ENCODE peak calls at places on chromosomes 2 and 18, in nine cellular contexts. One of them, this sample, is unnamed. For H3K36me3, the result is how much of the 10 kb centered on the place peaks cover.

GRCh38 chr2:19217203-19217602 is 141.2 kb downstream of the OSR1 start:
- DNase-seq in heart left ventricle: no peak
- DNase-seq in adrenal gland: no peak
- DNase-seq in stomach: no peak
- DNase-seq in CD8-positive, alpha-beta memory T cell: no peak
- DNase-seq in HCT116: no peak
- DNase-seq in K562: no peak
- DNase-seq in gastrocnemius medialis: no peak
- DNase-seq in GM23248: no peak
- DNase-seq in this sample: no peak

GRCh38 chr2:43426305-43427031 is 169.4 kb downstream of the THADA start:
- DNase-seq in adrenal gland: peak
- DNase-seq in stomach: peak
- DNase-seq in K562: peak
- DNase-seq in GM23248: peak
- DNase-seq in CD8-positive, alpha-beta memory T cell: peak
- DNase-seq in gastrocnemius medialis: peak
- DNase-seq in HCT116: peak
- DNase-seq in heart left ventricle: peak
- DNase-seq in this sample: no peak

GRCh38 chr2:170301606-170302005 is 123.7 kb downstream of the MYO3B start:
- DNase-seq in gastrocnemius medialis: no peak
- DNase-seq in K562: no peak
- DNase-seq in heart left ventricle: no peak
- DNase-seq in stomach: no peak
- DNase-seq in adrenal gland: no peak
- DNase-seq in HCT116: no peak
- DNase-seq in GM23248: no peak
- DNase-seq in CD8-positive, alpha-beta memory T cell: no peak
- DNase-seq in this sample: no peak

GRCh38 chr18:54774423-54774822 is 53.9 kb upstream of the RAB27B start:
- DNase-seq in K562: no peak
- DNase-seq in gastrocnemius medialis: no peak
- DNase-seq in stomach: no peak
- DNase-seq in adrenal gland: no peak
- DNase-seq in GM23248: peak
- DNase-seq in HCT116: no peak
- DNase-seq in CD8-positive, alpha-beta memory T cell: no peak
- DNase-seq in heart left ventricle: no peak
- DNase-seq in this sample: no peak

GRCh38 chr2:31236433-31237205 is 2.7 kb downstream of the EHD3 start:
- DNase-seq in gastrocnemius medialis: no peak
- DNase-seq in heart left ventricle: no peak
- DNase-seq in GM23248: no peak
- DNase-seq in K562: no peak
- DNase-seq in HCT116: no peak
- DNase-seq in CD8-positive, alpha-beta memory T cell: no peak
- DNase-seq in stomach: no peak
- DNase-seq in adrenal gland: no peak
- DNase-seq in this sample: no peak

GRCh38 chr18:32542221-32542798 is 71.6 kb upstream of the GAREM1 start:
- DNase-seq in stomach: no peak
- DNase-seq in adrenal gland: no peak
- DNase-seq in gastrocnemius medialis: no peak
- DNase-seq in heart left ventricle: no peak
- DNase-seq in HCT116: no peak
- DNase-seq in CD8-positive, alpha-beta memory T cell: no peak
- DNase-seq in GM23248: no peak
- DNase-seq in K562: no peak
- DNase-seq in this sample: no peak

GRCh38 chr2:99949963-99950362 is 192.4 kb downstream of the AFF3 start:
- DNase-seq in K562: no peak
- DNase-seq in HCT116: no peak
- DNase-seq in heart left ventricle: no peak
- DNase-seq in gastrocnemius medialis: no peak
- DNase-seq in adrenal gland: no peak
- DNase-seq in CD8-positive, alpha-beta memory T cell: no peak
- DNase-seq in stomach: no peak
- DNase-seq in GM23248: no peak
- DNase-seq in this sample: no peak

GRCh38 chr18:3723554-3723953 is 273.6 kb downstream of the TGIF1 start:
- DNase-seq in HCT116: no peak
- DNase-seq in heart left ventricle: no peak
- DNase-seq in gastrocnemius medialis: no peak
- DNase-seq in GM23248: no peak
- DNase-seq in adrenal gland: no peak
- DNase-seq in CD8-positive, alpha-beta memory T cell: no peak
- DNase-seq in K562: peak
- DNase-seq in stomach: no peak
- DNase-seq in this sample: no peak

GRCh38 chr18:78831603-78832002 is 148.0 kb upstream of the SALL3 start:
- DNase-seq in GM23248: no peak
- DNase-seq in K562: no peak
- DNase-seq in stomach: no peak
- DNase-seq in heart left ventricle: no peak
- DNase-seq in HCT116: no peak
- DNase-seq in CD8-positive, alpha-beta memory T cell: no peak
- DNase-seq in gastrocnemius medialis: no peak
- DNase-seq in adrenal gland: no peak
- DNase-seq in this sample: peak

GRCh38 chr18:31205273-31205672 is 42.6 kb upstream of the DSC1 start:
- DNase-seq in K562: no peak
- DNase-seq in GM23248: no peak
- DNase-seq in heart left ventricle: no peak
- DNase-seq in CD8-positive, alpha-beta memory T cell: no peak
- DNase-seq in stomach: no peak
- DNase-seq in adrenal gland: no peak
- DNase-seq in HCT116: no peak
- DNase-seq in gastrocnemius medialis: no peak
- DNase-seq in this sample: no peak

GRCh38 chr2:213251618-213252017 is 32.6 kb upstream of the SPAG16 start:
- DNase-seq in stomach: no peak
- DNase-seq in K562: peak
- DNase-seq in gastrocnemius medialis: no peak
- DNase-seq in HCT116: peak
- DNase-seq in adrenal gland: no peak
- DNase-seq in CD8-positive, alpha-beta memory T cell: peak
- DNase-seq in GM23248: peak
- DNase-seq in heart left ventricle: no peak
- DNase-seq in this sample: peak

GRCh38 chr2:2837768-2838547 is 506.9 kb upstream of the MYT1L start:
- DNase-seq in heart left ventricle: no peak
- DNase-seq in K562: no peak
- DNase-seq in GM23248: no peak
- DNase-seq in HCT116: no peak
- DNase-seq in stomach: peak
- DNase-seq in CD8-positive, alpha-beta memory T cell: no peak
- DNase-seq in gastrocnemius medialis: no peak
- DNase-seq in adrenal gland: no peak
- DNase-seq in this sample: no peak

GRCh38 chr18:28791101-28791500 is 614.2 kb upstream of the CDH2 start:
- DNase-seq in gastrocnemius medialis: no peak
- DNase-seq in GM23248: peak
- DNase-seq in HCT116: no peak
- DNase-seq in CD8-positive, alpha-beta memory T cell: no peak
- DNase-seq in K562: no peak
- DNase-seq in heart left ventricle: no peak
- DNase-seq in stomach: no peak
- DNase-seq in adrenal gland: no peak
- DNase-seq in this sample: no peak

GRCh38 chr18:28794459-28795245 is 617.7 kb upstream of the CDH2 start:
- DNase-seq in gastrocnemius medialis: no peak
- DNase-seq in K562: no peak
- DNase-seq in CD8-positive, alpha-beta memory T cell: no peak
- DNase-seq in heart left ventricle: no peak
- DNase-seq in GM23248: peak
- DNase-seq in HCT116: no peak
- DNase-seq in adrenal gland: no peak
- DNase-seq in stomach: no peak
- DNase-seq in this sample: no peak

GRCh38 chr18:28789460-28789859 is 612.5 kb upstream of the CDH2 start:
- DNase-seq in CD8-positive, alpha-beta memory T cell: no peak
- DNase-seq in HCT116: no peak
- DNase-seq in adrenal gland: no peak
- DNase-seq in GM23248: peak
- DNase-seq in gastrocnemius medialis: no peak
- DNase-seq in heart left ventricle: no peak
- DNase-seq in K562: no peak
- DNase-seq in stomach: no peak
- DNase-seq in this sample: no peak

GRCh38 chr18:28793911-28794310 is 617.0 kb upstream of the CDH2 start:
- DNase-seq in stomach: no peak
- DNase-seq in heart left ventricle: no peak
- DNase-seq in GM23248: no peak
- DNase-seq in HCT116: no peak
- DNase-seq in adrenal gland: no peak
- DNase-seq in CD8-positive, alpha-beta memory T cell: no peak
- DNase-seq in K562: no peak
- DNase-seq in gastrocnemius medialis: no peak
- DNase-seq in this sample: no peak

GRCh38 chr18:28792404-28793103 is 615.6 kb upstream of the CDH2 start:
- DNase-seq in GM23248: no peak
- DNase-seq in stomach: no peak
- DNase-seq in heart left ventricle: no peak
- DNase-seq in adrenal gland: no peak
- DNase-seq in gastrocnemius medialis: no peak
- DNase-seq in HCT116: no peak
- DNase-seq in K562: no peak
- DNase-seq in CD8-positive, alpha-beta memory T cell: no peak
- DNase-seq in this sample: no peak
- H3K4me3 ChIP-seq in GM23248: no peak
- H3K4me3 ChIP-seq in stomach: no peak
- H3K4me3 ChIP-seq in heart left ventricle: no peak
- H3K4me3 ChIP-seq in adrenal gland: no peak
- H3K4me3 ChIP-seq in gastrocnemius medialis: no peak
- H3K4me3 ChIP-seq in HCT116: no peak
- H3K4me3 ChIP-seq in K562: no peak
- H3K4me3 ChIP-seq in CD8-positive, alpha-beta memory T cell: no peak
- H3K4me3 ChIP-seq in this sample: no peak

GRCh38 chr2:144211826-144212225 is 308.1 kb downstream of the ZEB2 start:
- DNase-seq in K562: no peak
- DNase-seq in gastrocnemius medialis: no peak
- DNase-seq in HCT116: no peak
- DNase-seq in adrenal gland: no peak
- DNase-seq in stomach: no peak
- DNase-seq in GM23248: no peak
- DNase-seq in CD8-positive, alpha-beta memory T cell: no peak
- DNase-seq in heart left ventricle: no peak
- DNase-seq in this sample: no peak

GRCh38 chr2:144215701-144216675 is 303.9 kb downstream of the ZEB2 start:
- DNase-seq in K562: no peak
- DNase-seq in HCT116: no peak
- DNase-seq in CD8-positive, alpha-beta memory T cell: no peak
- DNase-seq in stomach: no peak
- DNase-seq in heart left ventricle: no peak
- DNase-seq in gastrocnemius medialis: no peak
- DNase-seq in GM23248: no peak
- DNase-seq in adrenal gland: no peak
- DNase-seq in this sample: no peak

GRCh38 chr2:144217853-144218633 is 301.9 kb downstream of the ZEB2 start:
- DNase-seq in heart left ventricle: no peak
- DNase-seq in K562: no peak
- DNase-seq in GM23248: peak
- DNase-seq in adrenal gland: no peak
- DNase-seq in gastrocnemius medialis: no peak
- DNase-seq in CD8-positive, alpha-beta memory T cell: no peak
- DNase-seq in HCT116: no peak
- DNase-seq in stomach: no peak
- DNase-seq in this sample: no peak

GRCh38 chr2:144213797-144214196 is 306.1 kb downstream of the ZEB2 start:
- DNase-seq in K562: no peak
- DNase-seq in heart left ventricle: no peak
- DNase-seq in gastrocnemius medialis: no peak
- DNase-seq in GM23248: no peak
- DNase-seq in adrenal gland: no peak
- DNase-seq in stomach: no peak
- DNase-seq in CD8-positive, alpha-beta memory T cell: no peak
- DNase-seq in HCT116: no peak
- DNase-seq in this sample: no peak

DNA sequence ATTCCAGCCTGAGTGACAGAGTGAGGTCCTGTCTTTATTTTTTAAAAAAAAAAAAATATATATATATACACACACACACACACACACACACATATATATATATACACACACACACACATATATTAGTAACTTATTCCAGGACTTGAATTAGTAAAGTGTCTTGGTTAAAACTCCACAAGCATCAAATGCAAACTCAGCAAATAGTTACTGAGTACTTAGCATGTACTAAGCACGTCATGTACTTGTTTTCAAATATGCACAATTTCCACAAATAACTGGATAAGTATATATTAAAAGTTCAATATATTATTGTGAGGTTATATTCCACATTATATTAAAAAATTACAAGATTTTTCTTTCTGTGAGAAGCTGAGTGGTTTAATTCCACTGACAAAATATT is 304.7 kb downstream of the ZEB2 start:
- DNase-seq in adrenal gland: no peak
- DNase-seq in gastrocnemius medialis: no peak
- DNase-seq in CD8-positive, alpha-beta memory T cell: no peak
- DNase-seq in stomach: no peak
- DNase-seq in heart left ventricle: no peak
- DNase-seq in GM23248: no peak
- DNase-seq in HCT116: no peak
- DNase-seq in K562: no peak
- DNase-seq in this sample: no peak
- H3K36me3 ChIP-seq in adrenal gland: under half
- H3K36me3 ChIP-seq in gastrocnemius medialis: under half
- H3K36me3 ChIP-seq in CD8-positive, alpha-beta memory T cell: under half
- H3K36me3 ChIP-seq in stomach: under half
- H3K36me3 ChIP-seq in heart left ventricle: under half
- H3K36me3 ChIP-seq in GM23248: under half
- H3K36me3 ChIP-seq in HCT116: under half
- H3K36me3 ChIP-seq in K562: under half
- H3K36me3 ChIP-seq in this sample: under half

DNA sequence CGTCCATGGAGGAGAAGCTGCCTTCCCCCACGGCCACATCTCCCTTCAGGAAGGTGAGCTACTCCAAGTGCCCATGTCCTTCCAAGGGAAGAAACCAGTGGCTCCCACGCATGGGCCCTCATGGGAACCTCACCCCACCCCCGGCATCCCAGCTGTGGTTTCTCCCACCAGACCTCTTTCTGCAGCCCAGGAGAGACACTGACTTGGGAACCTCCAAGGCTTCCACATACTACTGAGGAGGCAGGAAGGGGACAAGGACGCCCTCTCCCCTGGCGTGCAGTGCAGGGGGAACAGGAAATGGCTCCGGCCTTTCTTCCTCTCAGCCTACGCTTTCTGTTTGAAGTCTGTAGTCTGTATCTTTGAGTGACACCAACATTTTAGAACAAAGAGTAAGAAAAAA is 104.5 kb upstream of the EPC2 start:
- DNase-seq in gastrocnemius medialis: no peak
- DNase-seq in heart left ventricle: no peak
- DNase-seq in GM23248: no peak
- DNase-seq in adrenal gland: no peak
- DNase-seq in HCT116: no peak
- DNase-seq in K562: no peak
- DNase-seq in CD8-positive, alpha-beta memory T cell: no peak
- DNase-seq in stomach: no peak
- DNase-seq in this sample: peak
- H3K4me3 ChIP-seq in gastrocnemius medialis: no peak
- H3K4me3 ChIP-seq in heart left ventricle: no peak
- H3K4me3 ChIP-seq in GM23248: no peak
- H3K4me3 ChIP-seq in adrenal gland: no peak
- H3K4me3 ChIP-seq in HCT116: no peak
- H3K4me3 ChIP-seq in K562: no peak
- H3K4me3 ChIP-seq in CD8-positive, alpha-beta memory T cell: no peak
- H3K4me3 ChIP-seq in stomach: no peak
- H3K4me3 ChIP-seq in this sample: no peak

GRCh38 chr2:229810786-229811185 is 96.4 kb upstream of the DNER start:
- DNase-seq in stomach: no peak
- DNase-seq in CD8-positive, alpha-beta memory T cell: no peak
- DNase-seq in GM23248: no peak
- DNase-seq in gastrocnemius medialis: no peak
- DNase-seq in heart left ventricle: no peak
- DNase-seq in HCT116: no peak
- DNase-seq in adrenal gland: no peak
- DNase-seq in K562: no peak
- DNase-seq in this sample: no peak
- H3K36me3 ChIP-seq in stomach: half or more
- H3K36me3 ChIP-seq in CD8-positive, alpha-beta memory T cell: half or more
- H3K36me3 ChIP-seq in GM23248: half or more
- H3K36me3 ChIP-seq in gastrocnemius medialis: half or more
- H3K36me3 ChIP-seq in heart left ventricle: half or more
- H3K36me3 ChIP-seq in HCT116: under half
- H3K36me3 ChIP-seq in adrenal gland: under half
- H3K36me3 ChIP-seq in K562: half or more
- H3K36me3 ChIP-seq in this sample: under half